ENCODE peak calls at places on chromosome X, in four cellular contexts. One of them, this sample, is unnamed.

GRCh38 chrX:119685225-119686066 is 7.5 kb downstream of the SEPTIN6 start:
- DNase-seq in GM13976: peak; percentile 43
- DNase-seq in epithelial cell of esophagus: no peak
- DNase-seq in T follicular helper cell: peak; percentile 39
- DNase-seq in this sample: no peak

GRCh38 chrX:129585691-129586090 is 45.6 kb downstream of the OCRL start:
- DNase-seq in GM13976: no peak
- DNase-seq in epithelial cell of esophagus: peak; percentile 47
- DNase-seq in T follicular helper cell: no peak
- DNase-seq in this sample: no peak

GRCh38 chrX:78886550-78886949 is 58.6 kb upstream of the P2RY10 start:
- DNase-seq in GM13976: peak; percentile 12
- DNase-seq in epithelial cell of esophagus: peak; percentile 1
- DNase-seq in T follicular helper cell: no peak
- DNase-seq in this sample: no peak

GRCh38 chrX:45715787-45716186 is 515.1 kb upstream of the DIPK2B start:
- DNase-seq in GM13976: no peak
- DNase-seq in epithelial cell of esophagus: no peak
- DNase-seq in T follicular helper cell: no peak
- DNase-seq in this sample: no peak

GRCh38 chrX:3713225-3713936 is at the start of gene PRKX:
- DNase-seq in GM13976: peak; percentile 88
- DNase-seq in epithelial cell of esophagus: peak; percentile 62
- DNase-seq in T follicular helper cell: peak; percentile 72
- DNase-seq in this sample: peak; percentile 57

GRCh38 chrX:15515931-15516330 is 15.3 kb downstream of the BMX start:
- DNase-seq in GM13976: no peak
- DNase-seq in epithelial cell of esophagus: no peak
- DNase-seq in T follicular helper cell: no peak
- DNase-seq in this sample: no peak

GRCh38 chrX:103794117-103794516 is 17.5 kb downstream of the PLP1 start:
- DNase-seq in GM13976: no peak
- DNase-seq in epithelial cell of esophagus: no peak
- DNase-seq in T follicular helper cell: no peak
- DNase-seq in this sample: no peak

GRCh38 chrX:12824944-12825343 is 33.7 kb downstream of the PRPS2 start:
- DNase-seq in GM13976: no peak
- DNase-seq in epithelial cell of esophagus: no peak
- DNase-seq in T follicular helper cell: no peak
- DNase-seq in this sample: no peak

GRCh38 chrX:7074135-7074907 is 73.2 kb upstream of the STS start:
- DNase-seq in GM13976: no peak
- DNase-seq in epithelial cell of esophagus: peak; percentile 84
- DNase-seq in T follicular helper cell: no peak
- DNase-seq in this sample: no peak

GRCh38 chrX:18886344-18887161 is 97.4 kb downstream of the PHKA2 start:
- DNase-seq in GM13976: peak; percentile 80
- DNase-seq in epithelial cell of esophagus: peak; percentile 66
- DNase-seq in T follicular helper cell: peak; percentile 15
- DNase-seq in this sample: peak; percentile 84

GRCh38 chrX:13851996-13852695 is 35.3 kb upstream of the GPM6B start:
- DNase-seq in GM13976: peak; percentile 32
- DNase-seq in epithelial cell of esophagus: no peak
- DNase-seq in T follicular helper cell: no peak
- DNase-seq in this sample: no peak

GRCh38 chrX:150870487-150871340 is 27.8 kb downstream of the CD99L2 start:
- DNase-seq in GM13976: no peak
- DNase-seq in epithelial cell of esophagus: no peak
- DNase-seq in T follicular helper cell: no peak
- DNase-seq in this sample: no peak

GRCh38 chrX:97021680-97022079 is 138.0 kb downstream of the RPA4 start:
- DNase-seq in GM13976: no peak
- DNase-seq in epithelial cell of esophagus: peak; percentile 47
- DNase-seq in T follicular helper cell: no peak
- DNase-seq in this sample: no peak

GRCh38 chrX:672931-673330 is 42.3 kb downstream of the SHOX start:
- DNase-seq in GM13976: no peak
- DNase-seq in epithelial cell of esophagus: no peak
- DNase-seq in T follicular helper cell: no peak
- DNase-seq in this sample: no peak

GRCh38 chrX:150547511-150548115 is 20.8 kb upstream of the MTM1 start:
- DNase-seq in GM13976: peak; percentile 67
- DNase-seq in epithelial cell of esophagus: peak; percentile 18
- DNase-seq in T follicular helper cell: no peak
- DNase-seq in this sample: peak; percentile 65

GRCh38 chrX:8988456-8988855 is 45.5 kb downstream of the FAM9B start:
- DNase-seq in GM13976: no peak
- DNase-seq in epithelial cell of esophagus: peak; percentile 88
- DNase-seq in T follicular helper cell: no peak
- DNase-seq in this sample: no peak

GRCh38 chrX:78092296-78092695 is 11.8 kb upstream of the PGK1 start:
- DNase-seq in GM13976: no peak
- DNase-seq in epithelial cell of esophagus: peak; percentile 82
- DNase-seq in T follicular helper cell: no peak
- DNase-seq in this sample: no peak

GRCh38 chrX:1261285-1261684 is 7.3 kb upstream of the CSF2RA start:
- DNase-seq in GM13976: no peak
- DNase-seq in epithelial cell of esophagus: no peak
- DNase-seq in T follicular helper cell: no peak
- DNase-seq in this sample: no peak

GRCh38 chrX:112279940-112280339 is 197.4 kb upstream of the TRPC5 start:
- DNase-seq in GM13976: no peak
- DNase-seq in epithelial cell of esophagus: no peak
- DNase-seq in T follicular helper cell: no peak
- DNase-seq in this sample: no peak

GRCh38 chrX:115503099-115503498 is 57.9 kb upstream of the PLS3 start:
- DNase-seq in GM13976: no peak
- DNase-seq in epithelial cell of esophagus: no peak
- DNase-seq in T follicular helper cell: no peak
- DNase-seq in this sample: no peak

GRCh38 chrX:150841466-150842197 is 56.8 kb downstream of the CD99L2 start:
- DNase-seq in GM13976: no peak
- DNase-seq in epithelial cell of esophagus: peak; percentile 85
- DNase-seq in T follicular helper cell: no peak
- DNase-seq in this sample: no peak

GRCh38 chrX:77617206-77617605 is 168.8 kb downstream of the ATRX start:
- DNase-seq in GM13976: no peak
- DNase-seq in epithelial cell of esophagus: peak; percentile 76
- DNase-seq in T follicular helper cell: no peak
- DNase-seq in this sample: no peak

GRCh38 chrX:66076801-66077200 is 36.9 kb upstream of the VSIG4 start:
- DNase-seq in GM13976: no peak
- DNase-seq in epithelial cell of esophagus: no peak
- DNase-seq in T follicular helper cell: no peak
- DNase-seq in this sample: no peak

GRCh38 chrX:153469811-153470410 is 465 bp downstream of the HAUS7 start:
- DNase-seq in GM13976: no peak
- DNase-seq in epithelial cell of esophagus: peak; percentile 27
- DNase-seq in T follicular helper cell: no peak
- DNase-seq in this sample: peak; percentile 30

GRCh38 chrX:150211988-150212387 is 151.1 kb upstream of the MAMLD1 start:
- DNase-seq in GM13976: no peak
- DNase-seq in epithelial cell of esophagus: peak; percentile 59
- DNase-seq in T follicular helper cell: no peak
- DNase-seq in this sample: no peak

GRCh38 chrX:39605866-39606265 is 491.9 kb downstream of the BCOR start:
- DNase-seq in GM13976: no peak
- DNase-seq in epithelial cell of esophagus: no peak
- DNase-seq in T follicular helper cell: no peak
- DNase-seq in this sample: no peak

GRCh38 chrX:3651272-3651671 is 62.2 kb downstream of the PRKX start:
- DNase-seq in GM13976: no peak
- DNase-seq in epithelial cell of esophagus: peak; percentile 27
- DNase-seq in T follicular helper cell: no peak
- DNase-seq in this sample: no peak

This sample was measured in mucosa of descending colon.